ENCODE peak calls at places on chromosomes 12 and 14, in five cellular contexts. J is HCT116, I is GM12878, H is HepG2, P is K562. Y is an unnamed sample.

GRCh38 chr14:61547186-61548121 is 147.9 kb upstream of the HIF1A start:
- DNase-seq in J (no peak), H (no peak), I (no peak), P (no peak), Y (no peak)

GRCh38 chr14:61090432-61091216 is 109.6 kb downstream of the SLC38A6 start:
- DNase-seq in P (no peak), H (no peak), J (no peak), I (no peak), Y (no peak)

GRCh38 chr12:122374707-122375106 is 47.8 kb downstream of the CLIP1 start:
- DNase-seq in I (no peak), P (no peak), H (no peak), J (no peak), Y (no peak)

GRCh38 chr12:116559080-116559329 is 176 bp upstream of the MAP1LC3B2 start:
- DNase-seq in I (peak; percentile 78), P (peak; percentile 18), H (no peak), J (no peak), Y (no peak)

GRCh38 chr12:131139363-131140068 is 185.8 kb downstream of the ADGRD1 start:
- DNase-seq in H (no peak), J (no peak), I (no peak), P (no peak), Y (no peak)

GRCh38 chr14:42149609-42150261 is 543.1 kb downstream of the LRFN5 start:
- DNase-seq in H (no peak), J (no peak), I (no peak), P (no peak), Y (no peak)

GRCh38 chr12:122097641-122098364 is 19.2 kb downstream of the MLXIP start:
- DNase-seq in I (no peak), P (peak; percentile 86), J (no peak), H (peak; percentile 46), Y (no peak)

GRCh38 chr12:89977356-89978185 is 268.9 kb upstream of the ATP2B1 start:
- DNase-seq in P (no peak), I (no peak), J (no peak), H (no peak), Y (no peak)

GRCh38 chr14:21025374-21026151 is 702 bp upstream of the NDRG2 start:
- DNase-seq in J (no peak), I (no peak), H (no peak), P (peak; percentile 63), Y (no peak)

GRCh38 chr12:69383074-69383473 is 23.5 kb downstream of the YEATS4 start:
- DNase-seq in J (no peak), H (no peak), P (no peak), I (no peak), Y (no peak)

GRCh38 chr14:25837431-25837950 is 760.3 kb downstream of the NOVA1 start:
- DNase-seq in J (no peak), I (no peak), P (no peak), H (no peak), Y (no peak)

GRCh38 chr12:2267624-2268477 is 215.1 kb downstream of the CACNA1C start:
- DNase-seq in H (no peak), P (no peak), J (no peak), I (no peak), Y (no peak)

GRCh38 chr14:105323663-105324062 is 9.1 kb downstream of the PACS2 start:
- DNase-seq in J (no peak), H (no peak), P (no peak), I (no peak), Y (no peak)

GRCh38 chr12:117112268-117112595 is 13.0 kb upstream of the TESC start:
- DNase-seq in H (no peak), J (no peak), P (no peak), I (no peak), Y (no peak)

GRCh38 chr14:105943973-105944602 is 417.7 kb downstream of the TMEM121 start:
- DNase-seq in H (peak; percentile 68), P (no peak), I (no peak), J (no peak), Y (no peak)

GRCh38 chr14:95078841-95079240 is 78.5 kb downstream of the DICER1 start:
- DNase-seq in P (no peak), I (no peak), J (no peak), H (no peak), Y (peak; percentile 48)

GRCh38 chr12:74328623-74329022 is 209.0 kb upstream of the ATXN7L3B start:
- DNase-seq in P (no peak), H (no peak), J (no peak), I (no peak), Y (no peak)

GRCh38 chr14:93959239-93960107 is 16.9 kb downstream of the ASB2 start:
- DNase-seq in J (peak; percentile 88), I (peak; percentile 90), H (peak; percentile 98), P (peak; percentile 19), Y (peak; percentile 32)

GRCh38 chr12:89695100-89695499 is 13.5 kb downstream of the ATP2B1 start:
- DNase-seq in J (no peak), H (no peak), P (no peak), I (no peak), Y (no peak)

GRCh38 chr12:27109339-27110023 is 27.1 kb upstream of the C12orf71 start:
- DNase-seq in P (no peak), J (no peak), I (no peak), H (no peak), Y (no peak)
- H3K9ac ChIP-seq in P (no peak overlapping the region), J (no peak overlapping the region), I (no peak overlapping the region), H (no peak overlapping the region), Y (no peak overlapping the region)

GRCh38 chr12:14395059-14395778 is 29.7 kb downstream of the ATF7IP start:
- DNase-seq in I (no peak), P (no peak), J (no peak), H (no peak), Y (no peak)
- H3K4me3 ChIP-seq in I (peak overlapping the region; percentile 18), P (no peak overlapping the region), J (no peak overlapping the region), H (no peak overlapping the region), Y (no peak overlapping the region)

GRCh38 chr12:44174053-44174452 is 338.2 kb downstream of the TMEM117 start:
- DNase-seq in I (no peak), H (no peak), J (no peak), P (no peak), Y (no peak)
- TF ChIP-seq ZNF274 in I (no peak), H (no peak), J (no peak), P (no peak), Y (no peak)

GRCh38 chr12:51430196-51430895 is 5.7 kb downstream of the SLC4A8 start:
- DNase-seq in J (no peak), I (no peak), H (peak; percentile 49), P (no peak), Y (no peak)
- H3K9ac ChIP-seq in J (no peak overlapping the region), I (no peak overlapping the region), H (no peak overlapping the region), P (no peak overlapping the region), Y (no peak overlapping the region)

DNA sequence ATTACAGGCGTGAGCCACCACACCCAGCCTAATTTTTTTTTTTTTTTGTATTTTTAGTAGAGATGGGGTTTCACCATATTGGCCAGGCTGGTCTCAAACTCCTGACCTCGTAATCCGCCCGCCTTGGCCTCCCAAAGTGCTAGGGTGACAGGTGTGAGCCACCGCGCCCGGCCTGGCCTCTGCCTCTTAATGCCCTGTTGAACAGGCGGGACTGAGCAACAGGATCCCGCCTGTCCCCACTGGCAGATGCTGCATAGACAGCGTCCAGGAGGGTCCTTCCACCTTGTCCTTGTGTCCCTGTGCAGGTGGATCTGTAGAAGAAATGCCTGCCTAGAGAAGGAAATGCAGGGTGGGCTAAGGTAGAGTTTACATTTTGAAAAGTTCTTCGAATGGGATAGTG is 5.7 kb downstream of the PGAM5 start:
- DNase-seq in P (no peak), J (no peak), H (no peak), I (no peak), Y (no peak)
- H3K4me3 ChIP-seq in P (no peak overlapping the region), J (no peak overlapping the region), H (no peak overlapping the region), I (no peak overlapping the region), Y (no peak overlapping the region)

DNA sequence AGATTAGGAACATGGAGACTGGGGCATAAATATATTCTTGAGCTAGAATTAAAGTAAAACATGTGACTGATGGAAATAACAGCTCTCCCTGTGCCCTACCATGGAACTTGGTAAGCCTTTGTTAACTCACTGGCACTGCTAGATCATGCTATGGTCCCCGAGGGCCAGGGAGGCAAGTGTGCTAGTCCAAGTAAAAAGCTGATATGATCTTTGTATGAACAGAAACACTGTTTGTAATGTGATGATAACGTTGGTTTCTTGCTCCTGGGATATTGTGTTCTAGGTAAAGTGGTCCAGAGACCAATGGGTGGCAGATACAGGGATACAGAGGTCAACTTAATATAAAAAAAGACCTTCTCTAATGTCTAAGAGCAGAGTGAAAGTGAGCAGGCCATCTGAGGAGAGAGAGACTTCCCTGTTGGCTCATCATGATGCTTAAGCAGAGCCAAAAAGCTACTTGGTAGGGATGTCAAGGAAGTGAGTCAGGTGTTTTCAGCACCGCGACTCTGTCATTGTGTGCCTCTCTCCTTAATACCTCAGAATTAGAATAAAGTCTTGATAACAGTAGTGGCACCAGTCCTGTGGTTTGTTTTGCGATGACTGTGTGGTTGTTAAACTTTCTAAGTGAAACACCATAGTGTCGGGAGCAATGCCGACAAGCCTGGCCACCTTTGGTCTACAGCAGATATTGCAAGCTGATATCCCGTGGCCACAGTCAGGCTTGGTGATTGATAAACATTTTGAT is 27.7 kb downstream of the BICD1 start:
- DNase-seq in P (no peak), J (no peak), I (peak; percentile 61), H (no peak), Y (no peak)
- TF ChIP-seq ZNF274 in P (no peak), J (no peak), I (no peak), H (no peak), Y (no peak)

DNA sequence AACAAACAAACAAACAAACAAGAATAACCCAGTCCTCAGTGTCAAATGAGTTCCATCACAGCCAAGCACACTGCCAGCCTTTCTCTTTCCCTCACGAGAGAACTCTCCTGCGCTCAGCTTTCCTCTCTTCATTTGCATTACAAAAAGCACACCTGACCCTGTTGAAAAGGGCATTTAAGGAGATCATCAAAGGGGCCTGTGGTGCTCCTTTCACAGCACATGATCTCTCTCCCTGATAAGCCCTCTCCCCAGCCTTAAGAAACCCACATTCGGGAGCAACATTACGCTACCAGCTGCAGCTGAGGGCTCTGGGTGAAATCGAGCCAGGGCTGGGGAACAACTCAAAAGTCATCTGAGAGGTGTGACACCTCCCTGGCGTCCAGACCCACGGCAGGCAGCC is 165.6 kb upstream of the TMCC3 start:
- DNase-seq in P (no peak), I (no peak), J (no peak), H (no peak), Y (peak; percentile 89)
- H3K9ac ChIP-seq in P (no peak overlapping the region), I (peak overlapping the region; percentile 42), J (no peak overlapping the region), H (no peak overlapping the region), Y (no peak overlapping the region)

DNA sequence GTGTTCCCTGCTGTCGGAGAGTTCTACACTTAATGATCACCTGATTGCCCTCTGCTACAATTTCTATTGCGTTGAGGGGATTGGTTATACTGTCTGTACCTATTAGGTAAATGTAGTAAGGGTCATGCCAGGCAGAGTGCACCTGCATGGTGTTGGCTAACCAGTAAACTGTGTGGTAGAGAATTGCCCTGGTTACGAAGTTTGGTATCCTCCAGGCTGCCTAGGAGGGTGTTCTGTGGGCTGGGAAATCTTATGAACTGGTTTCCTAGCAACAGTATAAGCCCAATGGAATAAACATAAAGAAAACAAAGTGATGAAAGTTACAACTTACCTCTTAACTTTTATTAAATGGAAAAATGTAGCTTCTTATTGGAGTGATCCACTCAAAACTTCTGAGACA is 1.4 kb downstream of the CCDC91 start:
- DNase-seq in J (no peak), P (peak; percentile 12), I (no peak), H (no peak), Y (no peak)
- H3K4me3 ChIP-seq in J (peak overlapping the region; percentile 78), P (peak overlapping the region; percentile 66), I (peak overlapping the region; percentile 76), H (peak overlapping the region; percentile 93), Y (peak overlapping the region; percentile 96)